ENCODE peak calls at places on chromosomes 16 and 17, in nine cellular contexts. U is Peyer's patch; C is COLO829; H is cardiac septum; Q is activated CD8-positive, alpha-beta memory T cell treated with anti-CD3 and anti-CD28 coated beads for 48 hours; F is epithelial cell of prostate; Y is sciatic nerve; N is memory B cell; S is anterior cingulate cortex. W is an unnamed sample.

GRCh38 chr17:35736236-35736635 is 4.8 kb downstream of the RASL10B start:
- DNase-seq in Y (no peak), S (no peak), F (no peak), C (no peak), N (no peak), H (no peak), Q (no peak), U (no peak), W (no peak)

GRCh38 chr16:67967183-67967955 is 1.1 kb downstream of the SLC12A4 start:
- DNase-seq in F (no peak), U (peak), C (no peak), H (no peak), N (no peak), Q (no peak), Y (no peak), S (no peak), W (peak)

GRCh38 chr16:68452176-68452575 is 3.9 kb upstream of the SMPD3 start:
- DNase-seq in N (no peak), H (no peak), S (no peak), Q (no peak), F (no peak), C (no peak), Y (no peak), U (no peak), W (peak)

GRCh38 chr17:2023692-2024571 is 1.2 kb downstream of the RTN4RL1 start:
- DNase-seq in N (peak), F (no peak), H (no peak), Y (peak), C (no peak), Q (no peak), S (no peak), U (peak), W (no peak)

GRCh38 chr17:30172560-30172959 is 55.9 kb downstream of the NSRP1 start:
- DNase-seq in H (no peak), U (no peak), Q (no peak), Y (no peak), S (no peak), F (no peak), C (no peak), N (no peak), W (peak)

GRCh38 chr17:41494524-41494923 is 4.8 kb upstream of the KRT36 start:
- DNase-seq in F (no peak), Y (no peak), U (no peak), H (no peak), S (no peak), N (no peak), Q (no peak), C (no peak), W (peak)

GRCh38 chr16:83305092-83305491 is 502.7 kb upstream of the HSBP1 start:
- DNase-seq in Y (no peak), Q (no peak), U (no peak), H (no peak), N (no peak), C (no peak), S (no peak), F (peak), W (peak)

GRCh38 chr17:31824771-31825360 is 34.2 kb downstream of the COPRS start:
- DNase-seq in N (no peak), S (no peak), C (no peak), Y (no peak), F (no peak), Q (no peak), H (no peak), U (no peak), W (no peak)

GRCh38 chr16:714079-714478 is 839 bp upstream of the METRN start:
- DNase-seq in Y (no peak), H (no peak), U (no peak), F (no peak), C (no peak), N (no peak), Q (no peak), S (no peak), W (no peak)

GRCh38 chr17:83065660-83066542 is 13.5 kb upstream of the METRNL start:
- DNase-seq in F (no peak), N (no peak), U (no peak), H (peak), Y (peak), S (no peak), Q (no peak), C (no peak), W (no peak)

GRCh38 chr17:39270923-39271322 is 45.2 kb upstream of the STAC2 start:
- DNase-seq in Q (no peak), F (no peak), U (no peak), C (peak), H (no peak), N (no peak), S (no peak), Y (no peak), W (peak)

GRCh38 chr17:8520981-8521380 is 85.3 kb downstream of the NDEL1 start:
- DNase-seq in Q (no peak), U (no peak), C (no peak), H (no peak), F (no peak), N (no peak), S (no peak), Y (no peak), W (no peak)

GRCh38 chr16:77564791-77565390 is 130.1 kb upstream of the ADAMTS18 start:
- DNase-seq in H (no peak), U (no peak), S (no peak), C (no peak), Y (no peak), N (no peak), Q (no peak), F (no peak), W (peak)

GRCh38 chr17:67076290-67076689 is 31.9 kb downstream of the CACNG1 start:
- DNase-seq in H (no peak), U (no peak), C (no peak), Y (no peak), Q (no peak), N (no peak), F (no peak), S (no peak), W (peak)

GRCh38 chr17:48878920-48879898 is 13.4 kb upstream of the ATP5MC1 start:
- DNase-seq in F (no peak), Y (no peak), H (no peak), N (peak), Q (no peak), C (peak), U (peak), S (no peak), W (peak)

GRCh38 chr16:75593825-75594820 is 27.9 kb downstream of the GABARAPL2 start:
- DNase-seq in S (no peak), U (no peak), F (no peak), Q (no peak), Y (no peak), N (no peak), C (no peak), H (no peak), W (no peak)

GRCh38 chr16:11356573-11357331 is 11.5 kb downstream of the RMI2 start:
- DNase-seq in U (peak), H (peak), S (peak), C (no peak), F (no peak), Y (peak), N (peak), Q (no peak), W (no peak)

GRCh38 chr17:41551370-41551769 is 20.5 kb downstream of the KRT9 start:
- DNase-seq in Y (no peak), S (no peak), U (no peak), C (no peak), F (no peak), N (no peak), Q (no peak), H (no peak), W (peak)

GRCh38 chr17:62963296-62963695 is 2.7 kb upstream of the TANC2 start:
- DNase-seq in F (peak), U (no peak), N (no peak), C (peak), H (no peak), Y (no peak), S (no peak), Q (no peak), W (peak)

GRCh38 chr16:27924411-27925118 is 138.9 kb downstream of the GSG1L start:
- DNase-seq in Q (no peak), U (no peak), S (no peak), Y (no peak), H (no peak), N (no peak), C (no peak), F (no peak), W (no peak)

GRCh38 chr16:11139624-11140375 is 116.2 kb downstream of the SOCS1 start:
- DNase-seq in S (no peak), U (no peak), C (no peak), Y (no peak), F (no peak), N (no peak), Q (no peak), H (no peak), W (peak)

GRCh38 chr17:35243459-35244204 is 760 bp downstream of the SLFN5 start:
- DNase-seq in Y (peak), S (no peak), N (peak), C (peak), H (peak), Q (no peak), F (no peak), U (peak), W (peak)

GRCh38 chr16:19936431-19936830 is 51.8 kb upstream of the GPRC5B start:
- DNase-seq in U (no peak), Q (no peak), F (no peak), C (no peak), H (no peak), N (no peak), S (no peak), Y (no peak), W (no peak)

GRCh38 chr17:49551221-49552069 is 24.2 kb upstream of the NXPH3 start:
- DNase-seq in F (no peak), Q (no peak), N (no peak), C (no peak), U (no peak), S (no peak), Y (no peak), H (peak), W (no peak)

GRCh38 chr16:24829153-24829552 is 16.6 kb upstream of the SLC5A11 start:
- DNase-seq in C (no peak), F (no peak), H (peak), Y (no peak), S (no peak), Q (no peak), N (no peak), U (no peak), W (no peak)

GRCh38 chr17:56902350-56902749 is 11.5 kb downstream of the TRIM25 start:
- DNase-seq in S (no peak), F (no peak), C (peak), Q (no peak), U (no peak), Y (peak), N (no peak), H (no peak), W (peak)

GRCh38 chr17:34366051-34366450 is 3.0 kb upstream of the CCL1 start:
- DNase-seq in U (no peak), F (no peak), Y (no peak), N (no peak), C (no peak), Q (no peak), S (no peak), H (no peak), W (no peak)

GRCh38 chr17:14616508-14616907 is 315.6 kb downstream of the HS3ST3B1 start:
- DNase-seq in S (no peak), N (no peak), Q (no peak), C (no peak), U (no peak), F (no peak), H (no peak), Y (no peak), W (no peak)

GRCh38 chr17:142102-142661 is 4.8 kb downstream of the SCGB1C2 start:
- DNase-seq in S (no peak), U (peak), Q (no peak), H (peak), F (no peak), N (peak), Y (peak), C (peak), W (peak)

GRCh38 chr17:66322764-66323163 is 20.4 kb downstream of the PRKCA start:
- DNase-seq in F (no peak), N (no peak), C (no peak), U (no peak), H (no peak), S (no peak), Q (no peak), Y (no peak), W (peak)

GRCh38 chr17:30379303-30380105 is 777 bp downstream of the CPD start:
- DNase-seq in U (peak), Y (peak), N (peak), S (no peak), C (no peak), Q (no peak), F (no peak), H (peak), W (no peak)

GRCh38 chr16:89358030-89359005 is 132.0 kb downstream of the ANKRD11 start:
- DNase-seq in F (no peak), Y (no peak), H (no peak), C (no peak), Q (no peak), N (no peak), U (peak), S (no peak), W (no peak)

GRCh38 chr16:66936462-66936861 is 1.1 kb downstream of the CES2 start:
- DNase-seq in U (no peak), C (no peak), N (no peak), S (no peak), F (no peak), Y (no peak), Q (no peak), H (no peak), W (no peak)

GRCh38 chr17:64343833-64344637 is 46.6 kb downstream of the PECAM1 start:
- DNase-seq in Q (no peak), U (peak), C (no peak), Y (peak), N (no peak), S (peak), F (no peak), H (peak), W (peak)

W was measured in renal cortical epithelial cell.